ENCODE peak calls at places on chromosomes 2 and 18, in five cellular contexts. Y, U, F, Z and D are unnamed samples.

GRCh38 chr2:37471994-37472393 is 127.6 kb downstream of the QPCT start:
- DNase-seq in Y (no peak), U (no peak), F (peak; percentile 58), Z (no peak), D (no peak)

GRCh38 chr2:237474931-237475703 is 11.9 kb upstream of the MLPH start:
- DNase-seq in Y (peak; percentile 88), U (peak; percentile 91), F (no peak), Z (peak; percentile 92), D (no peak)

GRCh38 chr18:12373032-12373770 is 3.8 kb downstream of the AFG3L2 start:
- DNase-seq in Y (no peak), U (no peak), F (no peak), Z (peak; percentile 36), D (no peak)

GRCh38 chr18:79903787-79904356 is 47.6 kb downstream of the SLC66A2 start:
- DNase-seq in Y (no peak), U (no peak), F (no peak), Z (no peak), D (no peak)

GRCh38 chr18:76994086-76994654 is 138.4 kb downstream of the MBP start:
- DNase-seq in Y (no peak), U (no peak), F (no peak), Z (no peak), D (no peak)

GRCh38 chr2:69082430-69082997 is 69.5 kb downstream of the ANTXR1 start:
- DNase-seq in Y (peak; percentile 26), U (peak; percentile 57), F (no peak), Z (no peak), D (peak; percentile 92)

GRCh38 chr2:191719261-191719660 is 41.3 kb downstream of the NABP1 start:
- DNase-seq in Y (no peak), U (no peak), F (no peak), Z (no peak), D (no peak)

GRCh38 chr2:41962912-41963652 is 84.7 kb upstream of the PKDCC start:
- DNase-seq in Y (no peak), U (no peak), F (no peak), Z (no peak), D (no peak)

GRCh38 chr18:31857516-31858106 is 85.3 kb downstream of the TRAPPC8 start:
- DNase-seq in Y (no peak), U (no peak), F (no peak), Z (no peak), D (no peak)

GRCh38 chr2:233409286-233409991 is 55.1 kb downstream of the DGKD start:
- DNase-seq in Y (no peak), U (no peak), F (no peak), Z (no peak), D (no peak)

GRCh38 chr2:214184461-214184860 is 226.4 kb upstream of the VWC2L start:
- DNase-seq in Y (no peak), U (no peak), F (no peak), Z (no peak), D (no peak)

GRCh38 chr2:168910330-168910729 is 9.2 kb downstream of the G6PC2 start:
- DNase-seq in Y (no peak), U (no peak), F (no peak), Z (no peak), D (no peak)

GRCh38 chr2:23836505-23836904 is 90.4 kb downstream of the ATAD2B start:
- DNase-seq in Y (no peak), U (no peak), F (no peak), Z (no peak), D (no peak)

GRCh38 chr18:199214-199613 is 40.9 kb downstream of the USP14 start:
- DNase-seq in Y (no peak), U (no peak), F (no peak), Z (no peak), D (no peak)

GRCh38 chr2:148044322-148044721 is 23.4 kb downstream of the MBD5 start:
- DNase-seq in Y (no peak), U (no peak), F (no peak), Z (no peak), D (no peak)

GRCh38 chr2:177710003-177710411 is 317.4 kb downstream of the AGPS start:
- DNase-seq in Y (no peak), U (no peak), F (no peak), Z (no peak), D (no peak)

GRCh38 chr2:74457549-74458131 is 598 bp upstream of the WBP1 start:
- DNase-seq in Y (peak; percentile 67), U (peak; percentile 81), F (no peak), Z (peak; percentile 80), D (no peak)

GRCh38 chr18:61948196-61948800 is 55.5 kb upstream of the RNF152 start:
- DNase-seq in Y (no peak), U (no peak), F (no peak), Z (peak; percentile 4), D (no peak)

GRCh38 chr2:12074884-12075217 is 328.4 kb downstream of the LPIN1 start:
- DNase-seq in Y (no peak), U (no peak), F (no peak), Z (no peak), D (no peak)

GRCh38 chr2:115414461-115414860 is 972.0 kb downstream of the DPP10 start:
- DNase-seq in Y (no peak), U (no peak), F (no peak), Z (no peak), D (no peak)

GRCh38 chr18:33839452-33840225 is 261.6 kb downstream of the ASXL3 start:
- DNase-seq in Y (no peak), U (no peak), F (no peak), Z (peak; percentile 71), D (no peak)

DNA sequence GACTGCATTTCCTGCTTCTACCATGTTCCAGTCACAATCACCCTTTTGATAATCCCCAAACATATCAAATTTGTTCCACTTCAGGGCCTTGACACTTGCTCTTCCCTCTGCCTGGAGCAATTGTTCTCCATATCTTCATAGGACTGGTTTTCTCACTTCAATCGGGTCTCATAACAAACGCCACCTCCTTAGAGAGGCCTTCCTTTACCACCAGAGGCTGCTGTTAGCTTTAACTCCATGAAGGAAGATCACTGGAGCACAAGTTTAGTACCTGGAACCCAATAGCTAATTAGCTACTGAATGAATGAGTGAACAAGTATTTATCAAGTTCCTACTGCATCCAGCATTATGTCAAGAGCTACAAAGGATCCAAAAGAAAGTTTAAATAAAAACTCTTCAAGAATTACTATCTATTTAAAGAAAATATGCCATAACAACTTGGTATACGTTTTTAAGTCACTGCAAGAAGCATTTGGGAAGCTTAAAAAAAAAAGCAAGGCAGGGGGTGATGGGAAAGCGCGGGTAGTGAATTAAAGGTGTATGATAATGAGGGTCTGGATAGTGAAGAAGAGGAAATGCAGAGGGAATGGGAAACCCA is 58.8 kb downstream of the BAZ2B start:
- DNase-seq in Y (no peak), U (no peak), F (no peak), Z (peak; percentile 28), D (no peak)
- TF ChIP-seq CTCF in Y (peak; percentile 62), U (peak; percentile 41), F (peak; percentile 26), Z (peak; percentile 45), D (peak; percentile 20)

DNA sequence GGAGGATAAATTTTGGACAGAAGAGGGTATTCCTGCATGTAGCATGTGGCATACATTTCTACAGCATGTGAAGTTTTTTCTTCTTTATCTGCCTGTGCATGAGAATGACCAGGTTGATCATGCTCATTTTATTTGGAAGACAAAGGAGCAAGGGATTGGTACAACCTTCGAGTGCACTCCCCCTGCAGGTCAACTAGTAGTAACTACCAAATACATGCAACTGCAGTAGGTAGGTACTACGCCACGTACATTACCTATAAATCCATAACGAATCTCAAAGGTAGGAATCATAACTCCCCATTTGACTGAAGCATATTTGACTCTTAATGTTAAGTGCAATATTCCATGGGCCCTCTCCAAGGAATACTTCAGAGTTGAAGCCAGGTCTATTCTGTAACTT is 763.9 kb downstream of the TSN start:
- DNase-seq in Y (no peak), U (no peak), F (no peak), Z (no peak), D (no peak)
- TF ChIP-seq CTCF in Y (peak; percentile 25), U (no peak), F (no peak), Z (peak; percentile 11), D (no peak)

GRCh38 chr2:134246154-134246874 is 7.6 kb upstream of the MGAT5 start:
- DNase-seq in Y (no peak), U (no peak), F (no peak), Z (no peak), D (no peak)

GRCh38 chr2:134244091-134244490 is 9.8 kb upstream of the MGAT5 start:
- DNase-seq in Y (no peak), U (no peak), F (no peak), Z (no peak), D (no peak)

GRCh38 chr2:134245340-134245984 is 8.4 kb upstream of the MGAT5 start:
- DNase-seq in Y (peak; percentile 72), U (peak; percentile 73), F (no peak), Z (peak; percentile 78), D (no peak)

GRCh38 chr2:134243244-134243643 is 10.6 kb upstream of the MGAT5 start:
- DNase-seq in Y (no peak), U (no peak), F (no peak), Z (no peak), D (no peak)

DNA sequence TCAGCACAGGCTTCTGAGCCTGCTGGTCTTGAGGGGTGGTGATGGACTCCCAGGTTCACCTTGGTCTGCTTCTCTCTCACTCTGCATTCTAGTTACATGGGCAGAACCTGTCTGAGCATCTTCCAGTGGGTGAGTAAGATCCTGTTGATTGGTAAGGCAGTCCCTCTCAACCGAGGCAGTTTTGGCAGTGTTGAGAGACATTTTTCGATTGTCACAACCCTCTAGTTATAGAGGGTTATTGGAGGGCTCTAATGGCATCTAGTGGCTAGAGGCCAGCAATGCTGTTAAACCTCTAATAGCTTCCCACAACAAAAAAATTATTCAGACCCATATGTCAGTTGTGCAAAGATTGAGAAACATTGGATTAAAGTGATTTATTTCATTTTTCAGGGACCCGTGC is 9.3 kb upstream of the MGAT5 start:
- DNase-seq in Y (no peak), U (no peak), F (no peak), Z (no peak), D (no peak)
- TF ChIP-seq CTCF in Y (no peak), U (no peak), F (no peak), Z (no peak), D (no peak)

GRCh38 chr18:24176727-24177416 is 38.0 kb downstream of the CABYR start:
- DNase-seq in Y (peak; percentile 42), U (peak; percentile 59), F (no peak), Z (peak; percentile 72), D (peak; percentile 4)
- TF ChIP-seq CTCF in Y (peak; percentile 87), U (peak; percentile 69), F (peak; percentile 85), Z (peak; percentile 90), D (peak; percentile 81)

GRCh38 chr2:58553522-58553921 is 312.4 kb upstream of the FANCL start:
- DNase-seq in Y (no peak), U (no peak), F (no peak), Z (no peak), D (no peak)

GRCh38 chr2:58558866-58559265 is 317.7 kb upstream of the FANCL start:
- DNase-seq in Y (no peak), U (no peak), F (no peak), Z (no peak), D (no peak)

GRCh38 chr2:58557166-58557565 is 316.0 kb upstream of the FANCL start:
- DNase-seq in Y (no peak), U (no peak), F (no peak), Z (no peak), D (no peak)

GRCh38 chr2:58553937-58554336 is 312.8 kb upstream of the FANCL start:
- DNase-seq in Y (no peak), U (no peak), F (no peak), Z (peak; percentile 23), D (no peak)
- TF ChIP-seq CTCF in Y (no peak), U (no peak), F (peak; percentile 28), Z (peak; percentile 3), D (peak; percentile 7)

GRCh38 chr2:30115141-30115980 is 31.4 kb upstream of the YPEL5 start:
- DNase-seq in Y (peak; percentile 78), U (peak; percentile 81), F (no peak), Z (peak; percentile 85), D (peak; percentile 61)
- TF ChIP-seq CTCF in Y (peak; percentile 94), U (peak; percentile 91), F (peak; percentile 96), Z (peak; percentile 98), D (peak; percentile 100)

GRCh38 chr18:58402247-58402646 is 226.6 kb downstream of the ALPK2 start:
- DNase-seq in Y (no peak), U (no peak), F (no peak), Z (peak; percentile 28), D (no peak)
- TF ChIP-seq CTCF in Y (no peak), U (no peak), F (no peak), Z (no peak), D (no peak)